ENCODE peak calls at places on chromosome 14, in nine cellular contexts. B is CD8-positive, alpha-beta memory T cell; M is pancreas; T is aorta; P is IMR-90; I is naive thymus-derived CD4-positive, alpha-beta T cell; S is kidney; O is breast epithelium; E is upper lobe of right lung. F is an unnamed sample.

GRCh38 chr14:37655418-37655817 is 60.0 kb downstream of the TTC6 start:
- DNase-seq in I (no peak), T (no peak), E (no peak), M (no peak), B (no peak), S (no peak), O (no peak), P (peak; percentile 44), F (no peak)

GRCh38 chr14:54447231-54447692 is 6.1 kb upstream of the CNIH1 start:
- DNase-seq in S (no peak), O (no peak), I (no peak), B (no peak), T (no peak), M (no peak), P (peak; percentile 52), E (no peak), F (no peak)

GRCh38 chr14:61662437-61663311 is 32.6 kb upstream of the HIF1A start:
- DNase-seq in B (peak; percentile 75), S (no peak), E (no peak), T (no peak), O (no peak), M (no peak), I (peak; percentile 46), P (peak; percentile 75), F (no peak)

GRCh38 chr14:96514694-96515093 is 12.5 kb downstream of the PAPOLA start:
- DNase-seq in S (no peak), B (no peak), T (no peak), E (no peak), P (no peak), O (no peak), I (no peak), M (no peak), F (no peak)

GRCh38 chr14:99119554-99119953 is 152.4 kb downstream of the BCL11B start:
- DNase-seq in P (no peak), B (no peak), E (no peak), S (no peak), M (no peak), O (no peak), T (no peak), I (no peak), F (no peak)

GRCh38 chr14:24837280-24838046 is 203.5 kb upstream of the GZMB start:
- DNase-seq in E (no peak), O (no peak), P (peak; percentile 53), T (no peak), S (no peak), I (no peak), B (no peak), M (no peak), F (no peak)

GRCh38 chr14:32075636-32076277 is 1.3 kb upstream of the ARHGAP5 start:
- DNase-seq in B (no peak), M (peak; percentile 64), I (no peak), P (peak; percentile 2), O (no peak), T (no peak), E (no peak), S (peak; percentile 84), F (peak; percentile 65)

GRCh38 chr14:50530358-50530757 is 2.0 kb downstream of the MAP4K5 start:
- DNase-seq in S (no peak), O (no peak), B (no peak), P (peak; percentile 69), E (no peak), M (no peak), I (no peak), T (no peak), F (no peak)

GRCh38 chr14:68506645-68507405 is 286.0 kb downstream of the ZFP36L1 start:
- DNase-seq in O (no peak), S (no peak), I (peak; percentile 78), B (no peak), M (no peak), P (no peak), T (no peak), E (no peak), F (no peak)

GRCh38 chr14:51337520-51337919 is 97.5 kb downstream of the TMX1 start:
- DNase-seq in S (no peak), P (no peak), T (no peak), O (peak; percentile 66), B (no peak), M (no peak), I (no peak), E (no peak), F (no peak)

GRCh38 chr14:31320922-31321779 is 99.2 kb downstream of the HEATR5A start:
- DNase-seq in B (no peak), E (no peak), P (no peak), S (no peak), O (no peak), T (no peak), M (no peak), I (no peak), F (no peak)

GRCh38 chr14:58427289-58428010 is at the start of the genes KIAA0586 and TIMM9:
- DNase-seq in T (peak; percentile 98), I (peak; percentile 96), B (peak; percentile 99), E (peak; percentile 97), S (peak; percentile 99), M (peak; percentile 94), O (peak; percentile 95), P (peak; percentile 99), F (peak; percentile 95)

GRCh38 chr14:68104518-68104917 is 284.9 kb downstream of the RAD51B start:
- DNase-seq in T (no peak), I (no peak), O (no peak), P (peak; percentile 91), M (no peak), S (no peak), B (no peak), E (no peak), F (no peak)

GRCh38 chr14:23610090-23610814 is 25.9 kb upstream of the DHRS2 start:
- DNase-seq in O (no peak), M (no peak), T (no peak), S (no peak), P (no peak), B (no peak), E (no peak), I (peak; percentile 31), F (no peak)

GRCh38 chr14:76933515-76933914 is 95.0 kb downstream of the IRF2BPL start:
- DNase-seq in T (no peak), O (no peak), B (no peak), I (no peak), P (no peak), E (no peak), S (no peak), M (no peak), F (no peak)
- H3K4me1 ChIP-seq in T (no peaks in the 10 kb centered on the region), O (no peaks in the 10 kb centered on the region), B (peaks cover 34% of the 10 kb centered on the region), I (peaks cover 27% of the 10 kb centered on the region), P (peaks cover 23% of the 10 kb centered on the region), E (peaks cover 5% of the 10 kb centered on the region), S (peaks cover 7% of the 10 kb centered on the region), M (no peaks in the 10 kb centered on the region), F (peaks cover 39% of the 10 kb centered on the region)

GRCh38 chr14:64926398-64926995 is 12.2 kb downstream of the CHURC1 start:
- DNase-seq in P (no peak), I (no peak), O (no peak), T (no peak), B (no peak), E (no peak), M (no peak), S (no peak), F (no peak)
- H3K36me3 ChIP-seq in P (peaks cover 18% of the 10 kb centered on the region), I (peaks cover 14% of the 10 kb centered on the region), O (no peaks in the 10 kb centered on the region), T (no peaks in the 10 kb centered on the region), B (peaks cover 22% of the 10 kb centered on the region), E (peaks cover 66% of the 10 kb centered on the region), M (peaks cover 8% of the 10 kb centered on the region), S (peaks cover 22% of the 10 kb centered on the region), F (no peaks in the 10 kb centered on the region)

GRCh38 chr14:94376108-94376975 is 12.1 kb downstream of the SERPINA1 start:
- DNase-seq in P (no peak), E (no peak), O (no peak), S (no peak), I (no peak), T (no peak), B (no peak), M (no peak), F (no peak)

GRCh38 chr14:94375552-94376107 is 12.8 kb downstream of the SERPINA1 start:
- DNase-seq in S (no peak), M (no peak), I (no peak), P (no peak), B (no peak), O (no peak), E (no peak), T (no peak), F (no peak)

GRCh38 chr14:94374749-94375148 is 13.7 kb downstream of the SERPINA1 start:
- DNase-seq in P (peak; percentile 23), S (no peak), O (no peak), M (no peak), T (no peak), I (no peak), B (no peak), E (no peak), F (no peak)

GRCh38 chr14:94372021-94372605 is 16.3 kb downstream of the SERPINA1 start:
- DNase-seq in O (no peak), I (no peak), P (no peak), S (no peak), E (no peak), B (no peak), M (no peak), T (no peak), F (no peak)

GRCh38 chr14:94373708-94374107 is 14.7 kb downstream of the SERPINA1 start:
- DNase-seq in B (no peak), E (no peak), O (no peak), I (no peak), T (no peak), S (no peak), M (no peak), P (peak; percentile 97), F (peak; percentile 35)
- H3K27ac ChIP-seq in B (no peak overlapping the region), E (no peak overlapping the region), O (peak overlapping the region; percentile 55), I (no peak overlapping the region), T (no peak overlapping the region), S (no peak overlapping the region), M (no peak overlapping the region), P (peak overlapping the region; percentile 65), F (no peak overlapping the region)

GRCh38 chr14:69636051-69636639 is 24.7 kb downstream of the SUSD6 start:
- DNase-seq in I (peak; percentile 13), P (no peak), T (no peak), S (no peak), M (no peak), B (no peak), O (no peak), E (no peak), F (no peak)

GRCh38 chr14:69633238-69633637 is 21.8 kb downstream of the SUSD6 start:
- DNase-seq in P (no peak), I (no peak), M (no peak), S (no peak), B (no peak), E (no peak), O (no peak), T (no peak), F (no peak)

GRCh38 chr14:69632752-69633151 is 21.4 kb downstream of the SUSD6 start:
- DNase-seq in I (no peak), E (no peak), B (no peak), O (no peak), M (no peak), S (no peak), T (no peak), P (no peak), F (no peak)

GRCh38 chr14:69636718-69637480 is 25.5 kb downstream of the SUSD6 start:
- DNase-seq in M (no peak), I (no peak), O (no peak), T (no peak), S (no peak), P (no peak), B (no peak), E (no peak), F (no peak)

DNA sequence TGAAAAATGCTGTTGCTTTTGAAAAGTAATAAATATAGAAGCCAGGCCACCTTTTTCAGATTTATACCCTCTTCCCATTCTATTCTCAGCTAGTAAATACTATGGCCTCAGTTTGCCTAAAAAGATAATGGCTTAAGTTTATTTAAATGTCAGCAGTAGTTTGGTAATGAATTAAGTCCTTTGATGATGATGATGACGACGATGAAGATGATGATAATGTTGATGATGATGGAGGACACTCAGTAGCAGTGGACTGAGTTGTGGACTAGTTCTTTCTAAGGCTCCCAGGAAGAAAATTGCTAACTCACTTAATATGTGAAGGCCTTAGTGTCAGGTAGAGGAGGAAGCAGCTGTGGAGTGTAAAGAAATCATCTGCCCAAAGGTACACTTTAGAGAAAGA is 23.5 kb downstream of the SUSD6 start:
- DNase-seq in I (no peak), B (no peak), M (no peak), T (no peak), E (no peak), P (no peak), O (no peak), S (no peak), F (no peak)
- H3K4me1 ChIP-seq in I (peaks cover 50% of the 10 kb centered on the region), B (peaks cover 95% of the 10 kb centered on the region), M (peaks cover 17% of the 10 kb centered on the region), T (peaks cover 29% of the 10 kb centered on the region), E (peaks cover 96% of the 10 kb centered on the region), P (peaks cover 57% of the 10 kb centered on the region), O (peaks cover 36% of the 10 kb centered on the region), S (peaks cover 79% of the 10 kb centered on the region), F (peaks cover 93% of the 10 kb centered on the region)

F was measured in gastrocnemius medialis.